ENCODE peak calls at places on chromosomes 7 and 10, in eight cellular contexts. X is mesothelial cell of epicardium, H is astrocyte, U is GM20000, F is neural crest cell, S is MM.1S, C is pancreas, T is sigmoid colon. O is an unnamed sample.

GRCh38 chr7:115637123-115637522 is 393.4 kb downstream of the TFEC start:
- DNase-seq in S (no peak), F (no peak), U (no peak), T (no peak), H (no peak), X (no peak), C (no peak), O (no peak)

GRCh38 chr7:81484266-81484665 is 285.6 kb downstream of the HGF start:
- DNase-seq in S (peak; percentile 49), X (no peak), C (no peak), T (no peak), U (no peak), H (peak; percentile 84), F (no peak), O (no peak)

GRCh38 chr7:105480931-105481330 is 41.1 kb downstream of the PUS7 start:
- DNase-seq in C (no peak), X (no peak), U (no peak), S (no peak), T (no peak), F (no peak), H (peak; percentile 57), O (no peak)

GRCh38 chr7:47361746-47362215 is 220.1 kb downstream of the TNS3 start:
- DNase-seq in H (peak; percentile 93), F (no peak), C (no peak), S (no peak), X (no peak), U (no peak), T (no peak), O (no peak)

GRCh38 chr7:20193242-20193777 is 23.9 kb downstream of the MACC1 start:
- DNase-seq in X (no peak), S (peak; percentile 23), T (no peak), C (no peak), H (peak; percentile 56), U (peak; percentile 29), F (no peak), O (peak; percentile 41)

GRCh38 chr7:84941291-84941690 is 245.6 kb downstream of the SEMA3D start:
- DNase-seq in C (no peak), S (no peak), T (no peak), U (no peak), X (no peak), F (no peak), H (no peak), O (no peak)

GRCh38 chr7:157268540-157268939 is 68.3 kb upstream of the DNAJB6 start:
- DNase-seq in U (no peak), F (no peak), T (peak; percentile 45), X (no peak), H (no peak), S (no peak), C (no peak), O (no peak)

GRCh38 chr10:60314306-60314940 is 75.3 kb downstream of the ANK3 start:
- DNase-seq in C (no peak), F (no peak), H (peak; percentile 80), X (no peak), U (no peak), S (no peak), T (no peak), O (no peak)

GRCh38 chr7:130904792-130905191 is 170.8 kb upstream of the KLF14 start:
- DNase-seq in C (no peak), X (no peak), S (no peak), H (no peak), T (no peak), U (no peak), F (no peak), O (no peak)

GRCh38 chr7:137343483-137343841 is at the start of gene PTN:
- DNase-seq in F (peak; percentile 43), S (no peak), T (peak; percentile 78), C (no peak), H (peak; percentile 77), X (peak; percentile 73), U (no peak), O (no peak)

DNA sequence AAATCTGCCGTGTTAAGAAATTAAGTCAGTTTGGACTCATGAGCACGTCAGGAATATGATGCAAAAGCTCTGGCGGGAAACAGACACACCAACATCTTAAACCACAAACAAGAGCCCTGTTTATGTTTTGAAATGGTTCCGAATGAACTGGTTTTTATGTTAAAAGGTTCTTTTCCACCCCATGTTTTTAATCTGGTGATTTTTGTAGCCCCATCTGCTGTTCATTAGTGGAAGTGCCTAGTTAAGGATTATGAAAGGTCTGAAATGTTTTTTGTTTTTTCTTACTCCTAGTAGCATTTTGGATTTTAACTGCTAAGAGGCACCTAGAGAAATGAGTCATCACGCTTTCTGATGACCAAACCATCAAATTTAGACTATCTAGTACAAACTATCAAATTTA is 404.1 kb upstream of the MKI67 start:
- DNase-seq in H (no peak), S (peak; percentile 25), F (no peak), T (no peak), C (no peak), U (no peak), X (no peak), O (peak; percentile 40)
- TF ChIP-seq CTCF in H (peak; percentile 38), S (peak; percentile 65), F (peak; percentile 75), T (no peak), C (no peak), U (peak; percentile 40), X (peak; percentile 78), O (peak; percentile 26)

GRCh38 chr10:88866454-88866853 is 13.6 kb upstream of the STAMBPL1 start:
- DNase-seq in F (no peak), T (no peak), S (no peak), U (no peak), X (no peak), H (no peak), C (no peak), O (no peak)

GRCh38 chr10:88870101-88870500 is 9.9 kb upstream of the STAMBPL1 start:
- DNase-seq in S (peak; percentile 45), F (no peak), C (no peak), X (no peak), H (no peak), T (no peak), U (peak; percentile 20), O (no peak)

DNA sequence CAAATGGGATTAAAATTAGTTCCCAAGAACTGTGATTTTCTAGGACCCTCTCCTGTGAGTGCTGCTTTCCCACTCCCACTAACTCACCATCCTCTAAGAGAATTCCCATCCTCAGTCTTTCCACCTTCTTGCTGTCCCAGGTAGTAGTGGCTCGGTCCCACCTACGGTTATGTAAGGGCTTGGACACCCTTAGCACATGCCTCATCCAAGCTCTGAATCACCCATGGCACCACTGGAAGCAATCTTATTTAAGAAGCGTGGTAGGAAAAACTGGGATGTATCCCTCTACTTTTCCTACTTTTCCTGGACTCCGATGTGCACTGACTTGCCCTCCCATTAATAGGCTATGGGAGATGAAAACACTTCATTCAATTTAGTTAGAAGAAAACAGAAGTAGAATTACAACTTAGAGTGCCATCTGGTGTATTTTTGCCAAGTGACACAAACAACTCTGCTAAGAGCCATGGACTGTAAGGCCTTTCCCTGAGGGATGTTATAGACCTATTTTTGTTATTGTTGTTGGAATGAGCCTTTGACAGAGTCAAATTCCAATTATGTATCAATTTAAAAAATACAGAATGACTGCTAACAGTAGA is 13.7 kb upstream of the ANKRD22 start:
- DNase-seq in H (no peak), C (no peak), F (no peak), X (no peak), T (no peak), S (no peak), U (no peak), O (no peak)
- TF ChIP-seq CTCF in H (no peak), C (no peak), F (no peak), X (no peak), T (no peak), S (no peak), U (peak; percentile 7), O (no peak)

DNA sequence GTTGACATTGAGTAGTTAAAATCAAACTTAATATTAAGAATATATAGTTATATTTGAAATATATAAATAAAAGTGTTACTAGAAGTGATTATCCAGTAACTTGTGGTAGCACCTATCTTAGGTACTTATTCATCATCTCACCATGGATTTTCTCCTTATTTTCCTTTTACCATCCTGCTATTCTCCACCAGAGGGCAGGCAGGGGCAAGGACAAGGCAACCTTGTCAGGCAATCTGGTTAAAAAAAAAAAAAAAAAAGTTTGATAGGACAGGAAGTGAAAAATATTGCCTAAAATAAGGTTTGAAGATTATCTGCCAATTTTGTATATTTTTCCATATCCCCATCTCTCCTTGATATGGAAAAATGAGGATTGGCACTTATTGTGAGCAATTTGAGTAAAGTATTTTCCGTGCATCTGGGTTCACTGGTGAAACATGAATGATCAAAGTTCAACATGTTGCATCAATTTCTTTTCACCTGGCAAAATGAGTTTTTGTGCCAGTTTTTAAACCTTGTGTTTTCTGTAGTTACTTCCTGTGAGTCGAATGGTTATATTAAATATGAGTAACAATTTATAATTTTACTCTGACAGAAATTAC is 256.7 kb downstream of the AGMO start:
- DNase-seq in C (peak; percentile 8), H (peak; percentile 10), X (peak; percentile 42), S (peak; percentile 46), T (peak; percentile 72), F (peak; percentile 54), U (peak; percentile 6), O (peak; percentile 4)
- TF ChIP-seq CTCF in C (peak; percentile 29), H (peak; percentile 65), X (peak; percentile 78), S (peak; percentile 62), T (peak; percentile 34), F (peak; percentile 84), U (peak; percentile 61), O (peak; percentile 39)

DNA sequence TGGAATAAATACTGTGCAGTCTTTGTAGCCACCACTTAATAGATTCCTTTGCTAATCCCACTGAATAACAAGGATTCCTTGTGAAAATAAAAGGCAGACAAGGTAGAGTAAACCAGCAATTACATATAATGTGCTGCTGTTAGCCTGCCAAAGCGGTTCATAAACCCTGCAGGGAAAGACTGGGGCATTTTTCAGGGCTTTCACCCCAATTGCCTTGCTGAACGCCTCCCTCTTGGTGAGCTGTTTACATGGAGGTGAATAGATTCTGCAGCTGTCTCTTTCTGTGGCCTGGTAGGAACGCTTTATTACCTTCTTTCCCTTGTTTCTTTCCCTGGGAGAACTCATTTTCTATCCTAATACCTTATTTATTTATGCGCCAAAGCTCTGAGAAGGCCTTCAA is 1203.6 kb downstream of the SORCS3 start:
- DNase-seq in H (no peak), S (no peak), F (no peak), X (no peak), T (no peak), U (no peak), C (no peak), O (no peak)
- TF ChIP-seq CTCF in H (no peak), S (no peak), F (no peak), X (no peak), T (no peak), U (no peak), C (no peak), O (no peak)

GRCh38 chr7:158394936-158395335 is 192.7 kb downstream of the PTPRN2 start:
- DNase-seq in T (no peak), C (no peak), S (peak; percentile 42), H (no peak), F (peak; percentile 77), X (peak; percentile 75), U (no peak), O (peak; percentile 59)
- TF ChIP-seq CTCF in T (peak; percentile 22), C (peak; percentile 58), S (peak; percentile 72), H (no peak), F (peak; percentile 71), X (peak; percentile 87), U (no peak), O (no peak)

GRCh38 chr7:139034855-139035587 is 821 bp downstream of the ZC3HAV1L start:
- DNase-seq in U (peak; percentile 77), T (peak; percentile 64), H (peak; percentile 28), C (no peak), F (no peak), X (no peak), S (no peak), O (peak; percentile 75)
- TF ChIP-seq CTCF in U (no peak), T (no peak), H (no peak), C (no peak), F (no peak), X (no peak), S (no peak), O (peak; percentile 17)

GRCh38 chr10:103062854-103063642 is 130.0 kb downstream of the NT5C2 start:
- DNase-seq in F (no peak), S (no peak), H (no peak), U (no peak), X (no peak), C (no peak), T (no peak), O (no peak)
- TF ChIP-seq CTCF in F (no peak), S (no peak), H (no peak), U (no peak), X (no peak), C (no peak), T (no peak), O (no peak)